ENCODE peak calls at places on chromosome 3, in nine cellular contexts. X, H, O, I, A, B, S, L and D are unnamed samples.
A peak's percentile ranks its signal among the peaks of the same experiment; 100 is the strongest.

GRCh38 chr3:144384241-144384979 is 412.8 kb downstream of the DIPK2A start:
- DNase-seq in B (no peak), L (no peak), I (no peak), S (no peak), X (no peak), H (no peak), A (no peak), O (no peak), D (no peak)

GRCh38 chr3:114079761-114080160 is 23.2 kb downstream of the QTRT2 start:
- DNase-seq in H (no peak), L (peak; percentile 11), B (no peak), O (no peak), A (no peak), X (peak; percentile 17), S (no peak), I (no peak), D (no peak)

GRCh38 chr3:119322021-119322522 is 27.9 kb downstream of the ARHGAP31 start:
- DNase-seq in A (no peak), S (no peak), B (no peak), L (no peak), X (no peak), O (no peak), I (peak; percentile 17), H (no peak), D (no peak)

GRCh38 chr3:177257625-177258024 is 60.3 kb upstream of the TBL1XR1 start:
- DNase-seq in O (no peak), S (no peak), B (no peak), I (no peak), L (no peak), X (no peak), A (no peak), H (no peak), D (no peak)

GRCh38 chr3:62451211-62451892 is 78.0 kb upstream of the FEZF2 start:
- DNase-seq in S (no peak), X (no peak), I (no peak), L (no peak), O (no peak), A (no peak), B (no peak), H (no peak), D (no peak)

GRCh38 chr3:102156426-102156825 is 278.4 kb upstream of the ZPLD1 start:
- DNase-seq in L (peak; percentile 94), A (no peak), S (no peak), I (peak; percentile 33), B (no peak), O (no peak), H (no peak), X (no peak), D (no peak)

GRCh38 chr3:161989012-161989411 is 492.4 kb downstream of the OTOL1 start:
- DNase-seq in H (no peak), A (no peak), L (no peak), I (no peak), B (no peak), O (no peak), X (no peak), S (no peak), D (no peak)

GRCh38 chr3:122247087-122247824 is 63.8 kb downstream of the CASR start:
- DNase-seq in I (no peak), S (no peak), O (no peak), X (no peak), L (no peak), B (no peak), H (peak; percentile 41), A (no peak), D (no peak)

GRCh38 chr3:114623420-114624046 is 329.7 kb downstream of the TIGIT start:
- DNase-seq in S (no peak), H (no peak), B (no peak), L (no peak), I (no peak), O (no peak), A (no peak), X (peak; percentile 35), D (no peak)

GRCh38 chr3:114582929-114583328 is 289.1 kb downstream of the TIGIT start:
- DNase-seq in I (no peak), B (no peak), A (no peak), O (no peak), H (no peak), L (no peak), X (no peak), S (no peak), D (no peak)

DNA sequence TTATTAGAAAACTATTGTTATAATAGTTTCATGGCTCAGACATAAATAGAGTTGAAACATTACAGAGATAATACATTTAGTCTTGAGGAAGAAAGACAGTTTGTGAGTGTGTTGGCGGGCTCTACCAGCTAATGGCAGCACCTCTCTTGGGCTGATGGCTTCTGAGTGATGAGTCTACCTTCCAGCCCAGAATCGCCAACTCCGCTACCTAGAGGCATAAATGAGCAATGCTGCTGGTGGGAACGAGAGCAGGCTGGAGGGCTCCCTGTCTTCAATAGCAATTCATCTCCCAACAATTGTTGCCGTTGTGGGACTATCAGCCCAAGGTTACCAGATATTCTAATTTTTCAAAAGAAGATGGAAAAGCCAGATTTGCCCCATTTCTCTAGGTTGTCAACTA is 388.7 kb downstream of the FOXP1 start:
- DNase-seq in L (no peak), S (no peak), H (no peak), B (no peak), O (no peak), A (no peak), I (no peak), X (no peak), D (no peak)
- H3K27ac ChIP-seq in L (peak overlapping the region; percentile 55), S (no peak overlapping the region), H (no peak overlapping the region), B (no peak overlapping the region), O (no peak overlapping the region), A (no peak overlapping the region), I (no peak overlapping the region), X (no peak overlapping the region), D (no peak overlapping the region)

DNA sequence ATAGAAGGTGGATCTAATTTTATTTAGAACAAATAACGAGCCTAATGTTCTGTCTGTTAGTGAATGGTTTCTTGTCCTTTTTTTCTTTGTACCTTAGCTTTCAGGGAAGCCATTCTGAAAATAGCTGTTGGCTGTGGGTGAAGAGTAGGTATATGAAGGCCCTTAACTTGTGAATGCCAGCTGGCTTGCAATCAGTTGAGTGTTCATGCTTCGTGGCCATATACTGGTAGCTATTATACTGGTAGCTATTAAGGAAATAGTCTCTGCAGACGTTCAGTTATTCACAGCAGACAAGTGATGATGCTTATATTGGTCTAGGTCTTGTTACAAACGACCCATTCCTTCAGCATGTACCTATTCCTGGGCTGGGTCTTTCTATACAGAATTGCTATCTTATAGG is 18.8 kb downstream of the TRIM71 start:
- DNase-seq in L (no peak), A (no peak), I (no peak), X (no peak), H (no peak), S (no peak), O (no peak), B (no peak), D (no peak)
- H3K27ac ChIP-seq in L (no peak overlapping the region), A (no peak overlapping the region), I (no peak overlapping the region), X (no peak overlapping the region), H (no peak overlapping the region), S (no peak overlapping the region), O (no peak overlapping the region), B (no peak overlapping the region), D (no peak overlapping the region)

GRCh38 chr3:189942948-189943347 is 177.7 kb downstream of the P3H2 start:
- DNase-seq in S (no peak), B (no peak), I (no peak), A (no peak), X (no peak), O (no peak), L (no peak), H (no peak), D (no peak)

GRCh38 chr3:189941679-189942078 is 179.0 kb downstream of the P3H2 start:
- DNase-seq in O (no peak), X (no peak), L (peak; percentile 79), B (no peak), A (no peak), S (no peak), I (peak; percentile 41), H (no peak), D (no peak)

GRCh38 chr3:189947068-189947467 is 173.6 kb downstream of the P3H2 start:
- DNase-seq in X (no peak), S (no peak), B (no peak), H (no peak), I (no peak), L (no peak), O (no peak), A (no peak), D (no peak)

GRCh38 chr3:189945935-189946709 is 174.6 kb downstream of the P3H2 start:
- DNase-seq in B (no peak), A (no peak), S (no peak), I (no peak), X (no peak), O (no peak), H (no peak), L (no peak), D (no peak)

GRCh38 chr3:189944285-189945145 is 176.2 kb downstream of the P3H2 start:
- DNase-seq in B (no peak), H (no peak), A (no peak), S (no peak), L (no peak), O (no peak), X (no peak), I (no peak), D (no peak)
- H3K27ac ChIP-seq in B (no peak overlapping the region), H (no peak overlapping the region), A (no peak overlapping the region), S (no peak overlapping the region), L (no peak overlapping the region), O (no peak overlapping the region), X (no peak overlapping the region), I (peak overlapping the region; percentile 58), D (no peak overlapping the region)

GRCh38 chr3:128683957-128684356 is 33.3 kb upstream of the RPN1 start:
- DNase-seq in A (peak; percentile 32), L (no peak), H (no peak), S (no peak), O (no peak), I (no peak), X (no peak), B (no peak), D (no peak)
- H3K27ac ChIP-seq in A (no peak overlapping the region), L (no peak overlapping the region), H (no peak overlapping the region), S (no peak overlapping the region), O (no peak overlapping the region), I (no peak overlapping the region), X (no peak overlapping the region), B (no peak overlapping the region), D (no peak overlapping the region)

GRCh38 chr3:188470508-188471130 is 316.7 kb downstream of the LPP start:
- DNase-seq in B (no peak), S (no peak), L (no peak), A (no peak), O (no peak), H (no peak), I (no peak), X (no peak), D (no peak)
- H3K27ac ChIP-seq in B (no peak overlapping the region), S (no peak overlapping the region), L (no peak overlapping the region), A (no peak overlapping the region), O (no peak overlapping the region), H (no peak overlapping the region), I (no peak overlapping the region), X (no peak overlapping the region), D (no peak overlapping the region)

GRCh38 chr3:197306374-197307086 is 8.1 kb upstream of the DLG1 start:
- DNase-seq in L (no peak), X (no peak), A (no peak), B (no peak), O (no peak), I (no peak), S (no peak), H (no peak), D (no peak)
- H3K27ac ChIP-seq in L (peak overlapping the region; percentile 99), X (no peak overlapping the region), A (no peak overlapping the region), B (no peak overlapping the region), O (no peak overlapping the region), I (peak overlapping the region; percentile 55), S (no peak overlapping the region), H (no peak overlapping the region), D (no peak overlapping the region)